ENCODE peak calls at places on chromosomes 3 and 15, in five cellular contexts. Z is cardiac fibroblast; I is neural crest cell; L is stimulated activated CD4-positive, alpha-beta T cell treated with anti-CD3 and anti-CD28 coated beads, TNF-alpha, amount 100 ng/mL, for 1 hour; X is CD8-positive, alpha-beta memory T cell. M is an unnamed sample.

GRCh38 chr15:40952901-40953712 is at the start of gene CHAC1:
- DNase-seq in Z (peak; percentile 97), I (peak; percentile 87), L (peak; percentile 88), X (peak; percentile 89), M (peak; percentile 97)

GRCh38 chr15:80489030-80489594 is 84.9 kb downstream of the ARNT2 start:
- DNase-seq in Z (peak; percentile 79), I (no peak), L (no peak), X (no peak), M (peak; percentile 87)

GRCh38 chr15:23647421-23648375 is at the start of gene MAGEL2:
- DNase-seq in Z (no peak), I (peak; percentile 42), L (no peak), X (no peak), M (no peak)

GRCh38 chr3:155912574-155913190 is 42.2 kb downstream of the GMPS start:
- DNase-seq in Z (peak; percentile 39), I (no peak), L (no peak), X (no peak), M (peak; percentile 69)

GRCh38 chr3:14490255-14490654 is 49.9 kb downstream of the GRIP2 start:
- DNase-seq in Z (no peak), I (no peak), L (no peak), X (no peak), M (no peak)

GRCh38 chr3:187878776-187879524 is 133.7 kb upstream of the BCL6 start:
- DNase-seq in Z (peak; percentile 52), I (no peak), L (no peak), X (no peak), M (peak; percentile 76)

GRCh38 chr3:34020761-34021635 is 222.6 kb downstream of the PDCD6IP start:
- DNase-seq in Z (no peak), I (no peak), L (no peak), X (no peak), M (no peak)

GRCh38 chr3:169237181-169237580 is 426.3 kb downstream of the MECOM start:
- DNase-seq in Z (peak; percentile 68), I (no peak), L (no peak), X (no peak), M (peak; percentile 38)

GRCh38 chr3:156614642-156615511 is 59.5 kb upstream of the TIPARP start:
- DNase-seq in Z (peak; percentile 68), I (no peak), L (no peak), X (no peak), M (peak; percentile 52)

GRCh38 chr3:56939759-56940323 is 120.6 kb upstream of the SPATA12 start:
- DNase-seq in Z (no peak), I (no peak), L (no peak), X (no peak), M (no peak)

GRCh38 chr15:74291101-74292071 is 55.3 kb downstream of the CCDC33 start:
- DNase-seq in Z (peak; percentile 74), I (peak; percentile 98), L (peak; percentile 5), X (peak; percentile 55), M (peak; percentile 83)

GRCh38 chr3:150414273-150414672 is 6.2 kb downstream of the TSC22D2 start:
- DNase-seq in Z (peak; percentile 59), I (no peak), L (no peak), X (no peak), M (peak; percentile 58)